ENCODE peak calls at places on chromosomes 11 and 22, in five cellular contexts. J is pancreas, Q is mammary epithelial cell, I is colonic mucosa, A is foreskin fibroblast. T is an unnamed sample.

GRCh38 chr22:19632671-19633148 is 81.6 kb upstream of the SEPTIN5 start:
- DNase-seq in Q (peak), A (no peak), I (no peak), J (no peak), T (no peak)

GRCh38 chr11:75100314-75100713 is 3.6 kb upstream of the OR2AT4 start:
- DNase-seq in J (no peak), Q (peak), I (no peak), A (peak), T (no peak)

GRCh38 chr11:35173011-35173511 is 34.1 kb downstream of the CD44 start:
- DNase-seq in J (peak), A (no peak), I (peak), Q (no peak), T (no peak)

GRCh38 chr11:2269601-2270321 is 627 bp downstream of the ASCL2 start:
- DNase-seq in Q (peak), I (peak), A (peak), J (no peak), T (peak)

GRCh38 chr22:44271010-44271500 is 41.7 kb downstream of the SHISAL1 start:
- DNase-seq in J (no peak), Q (no peak), A (no peak), I (no peak), T (no peak)

GRCh38 chr11:60756307-60757032 is at the start of gene MS4A15:
- DNase-seq in A (no peak), Q (peak), I (no peak), J (peak), T (no peak)

GRCh38 chr11:8767466-8768142 is 85.0 kb downstream of the RPL27A start:
- DNase-seq in Q (peak), J (no peak), A (no peak), I (no peak), T (no peak)

GRCh38 chr11:35208795-35209194 is 69.8 kb downstream of the CD44 start:
- DNase-seq in I (no peak), A (no peak), J (no peak), Q (no peak), T (no peak)

GRCh38 chr11:71452354-71453020 is 516 bp upstream of the NADSYN1 start:
- DNase-seq in A (peak), I (peak), J (peak), Q (no peak), T (no peak)

GRCh38 chr11:44565746-44566558 is 489 bp downstream of the CD82 start:
- DNase-seq in J (peak), I (no peak), A (no peak), Q (no peak), T (no peak)

GRCh38 chr11:44567876-44568256 is 2.4 kb downstream of the CD82 start:
- DNase-seq in J (no peak), A (no peak), Q (no peak), I (no peak), T (no peak)

GRCh38 chr11:44566559-44566949 is 1.1 kb downstream of the CD82 start:
- DNase-seq in J (no peak), A (no peak), Q (no peak), I (no peak), T (no peak)

GRCh38 chr11:44568358-44568705 is 2.9 kb downstream of the CD82 start:
- DNase-seq in A (no peak), I (no peak), J (no peak), Q (no peak), T (no peak)

GRCh38 chr11:44566952-44567875 is 1.8 kb downstream of the CD82 start:
- DNase-seq in I (no peak), Q (no peak), J (no peak), A (no peak), T (no peak)
- TF ChIP-seq CTCF in I (no peak), Q (peak), J (no peak), A (no peak), T (peak)

GRCh38 chr11:126790550-126790981 is 210.0 kb downstream of the KIRREL3 start:
- DNase-seq in A (peak), J (no peak), Q (peak), I (no peak), T (no peak)
- TF ChIP-seq CTCF in A (peak), J (no peak), Q (no peak), I (no peak), T (no peak)

GRCh38 chr11:83158474-83158786 is 1.5 kb downstream of the PCF11 start:
- DNase-seq in A (no peak), Q (no peak), J (no peak), I (no peak), T (no peak)

GRCh38 chr11:83158965-83159900 is 2.3 kb downstream of the PCF11 start:
- DNase-seq in A (no peak), J (no peak), I (no peak), Q (no peak), T (no peak)

GRCh38 chr11:83156150-83156995 is 558 bp upstream of the PCF11 start:
- DNase-seq in J (peak), A (peak), I (peak), Q (peak), T (peak)

GRCh38 chr11:83156996-83157754 is at the start of gene PCF11:
- DNase-seq in A (no peak), Q (no peak), I (no peak), J (no peak), T (no peak)

GRCh38 chr11:83157755-83158473 is 983 bp downstream of the PCF11 start:
- DNase-seq in Q (peak), A (no peak), J (peak), I (peak), T (peak)
- TF ChIP-seq CTCF in Q (no peak), A (no peak), J (no peak), I (no peak), T (peak)

GRCh38 chr11:107563702-107564101 is 1.8 kb downstream of the ALKBH8 start:
- DNase-seq in Q (peak), A (peak), J (no peak), I (peak), T (peak)
- TF ChIP-seq CTCF in Q (peak), A (peak), J (peak), I (no peak), T (peak)

GRCh38 chr11:13465909-13466371 is 2.9 kb upstream of the BTBD10 start:
- DNase-seq in A (peak), J (no peak), Q (no peak), I (no peak), T (no peak)

GRCh38 chr11:13462928-13463778 is at the start of gene BTBD10:
- DNase-seq in A (peak), Q (peak), J (peak), I (peak), T (peak)

GRCh38 chr11:13463779-13464290 is 813 bp upstream of the BTBD10 start:
- DNase-seq in I (no peak), J (no peak), Q (no peak), A (no peak), T (no peak)

GRCh38 chr11:13461291-13461690 is 1.7 kb downstream of the BTBD10 start:
- DNase-seq in J (no peak), A (no peak), I (no peak), Q (no peak), T (no peak)

DNA sequence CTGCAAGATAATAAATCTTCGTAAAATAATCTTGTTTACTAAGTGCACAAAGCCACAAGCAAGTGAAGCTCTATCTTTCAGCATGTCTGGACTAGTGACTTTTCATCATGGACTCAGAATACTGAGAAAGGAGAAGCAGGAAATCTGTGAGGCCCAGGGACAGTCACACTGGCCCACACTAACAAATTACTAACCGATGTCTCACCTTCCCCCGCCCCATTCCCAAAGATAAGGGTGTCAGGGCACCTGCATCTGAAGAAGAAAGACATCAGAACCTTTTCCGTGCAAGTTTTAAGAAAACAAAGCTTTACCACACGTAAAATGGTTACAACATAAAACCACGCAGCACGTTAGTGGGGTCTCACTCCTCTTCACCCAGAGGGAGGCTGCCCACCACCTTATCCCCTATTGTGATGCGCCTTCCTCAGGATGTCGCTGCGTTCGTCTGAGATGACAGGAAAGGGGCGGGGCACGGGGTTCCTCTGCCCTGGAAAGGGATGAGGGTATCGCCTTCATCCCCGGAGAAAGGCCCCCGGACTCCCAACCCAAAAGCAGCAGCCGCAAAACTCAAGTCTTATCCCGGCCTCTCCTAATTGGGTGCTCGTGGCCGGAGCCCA is 603 bp downstream of the BTBD10 start:
- DNase-seq in I (peak), A (peak), Q (peak), J (no peak), T (peak)
- TF ChIP-seq CTCF in I (no peak), A (no peak), Q (no peak), J (no peak), T (no peak)

GRCh38 chr22:45529097-45529496 is 26.4 kb downstream of the FBLN1 start:
- DNase-seq in I (no peak), A (peak), J (no peak), Q (no peak), T (no peak)
- TF ChIP-seq CTCF in I (no peak), A (no peak), J (no peak), Q (no peak), T (no peak)

GRCh38 chr11:94111241-94111640 is 17.4 kb upstream of the PANX1 start:
- DNase-seq in J (no peak), A (no peak), Q (no peak), I (no peak), T (no peak)

GRCh38 chr11:94106699-94107098 is 21.9 kb upstream of the PANX1 start:
- DNase-seq in I (no peak), Q (no peak), A (no peak), J (no peak), T (no peak)

GRCh38 chr11:94104734-94105133 is 23.9 kb upstream of the PANX1 start:
- DNase-seq in A (no peak), I (no peak), Q (peak), J (no peak), T (no peak)

GRCh38 chr11:94103476-94103875 is 25.2 kb upstream of the PANX1 start:
- DNase-seq in A (no peak), J (no peak), Q (no peak), I (no peak), T (no peak)

GRCh38 chr11:94107363-94107762 is 21.3 kb upstream of the PANX1 start:
- DNase-seq in I (no peak), A (no peak), J (no peak), Q (no peak), T (no peak)
- TF ChIP-seq CTCF in I (no peak), A (no peak), J (no peak), Q (peak), T (no peak)

GRCh38 chr11:134939905-134940304 is 527.9 kb upstream of the B3GAT1 start:
- DNase-seq in I (no peak), Q (no peak), A (no peak), J (no peak), T (peak)
- TF ChIP-seq CTCF in I (no peak), Q (no peak), A (no peak), J (no peak), T (peak)

GRCh38 chr11:115111066-115111465 is 393.1 kb downstream of the CADM1 start:
- DNase-seq in I (no peak), Q (no peak), A (no peak), J (no peak), T (no peak)
- TF ChIP-seq CTCF in I (no peak), Q (no peak), A (no peak), J (no peak), T (no peak)

GRCh38 chr11:33323421-33323820 is 66.2 kb downstream of the HIPK3 start:
- DNase-seq in A (no peak), J (no peak), I (no peak), Q (no peak), T (no peak)
- TF ChIP-seq CTCF in A (no peak), J (no peak), I (no peak), Q (no peak), T (no peak)